ENCODE peak calls at places on chromosome 13, in five cellular contexts. U, P, T, O and C are unnamed samples.
A peak's percentile ranks its signal among the peaks of the same experiment; 100 is the strongest.

GRCh38 chr13:47437411-47437810 is 540.6 kb upstream of the HTR2A start:
- DNase-seq in T (peak; percentile 61), P (no peak), O (no peak), U (no peak), C (no peak)

GRCh38 chr13:108182652-108183051 is 32.7 kb downstream of the LIG4 start:
- DNase-seq in P (no peak), T (no peak), U (no peak), O (no peak), C (no peak)

GRCh38 chr13:24900507-24900906 is 136.5 kb downstream of the RNF17 start:
- DNase-seq in P (no peak), T (no peak), O (no peak), U (no peak), C (no peak)

GRCh38 chr13:40290758-40291157 is 375.7 kb downstream of the FOXO1 start:
- DNase-seq in O (no peak), U (no peak), T (no peak), P (no peak), C (no peak)

GRCh38 chr13:33285420-33286124 is at the start of gene STARD13:
- DNase-seq in T (peak; percentile 94), U (peak; percentile 93), O (no peak), P (peak; percentile 82), C (peak; percentile 32)

GRCh38 chr13:79404985-79405384 is 1.1 kb downstream of the RBM26 start:
- DNase-seq in P (no peak), T (no peak), U (no peak), O (no peak), C (peak; percentile 42)

GRCh38 chr13:64925727-64926126 is 2304.4 kb downstream of the PCDH9 start:
- DNase-seq in T (no peak), P (peak; percentile 58), U (no peak), O (no peak), C (no peak)

GRCh38 chr13:107964356-107964755 is 251.0 kb downstream of the LIG4 start:
- DNase-seq in T (no peak), O (no peak), U (no peak), P (no peak), C (no peak)

GRCh38 chr13:94710881-94711560 is 1.3 kb downstream of the SOX21 start:
- DNase-seq in T (no peak), P (peak; percentile 71), U (no peak), O (no peak), C (peak; percentile 66)

GRCh38 chr13:88979465-88980180 is 1308.5 kb downstream of the SLITRK5 start:
- DNase-seq in O (no peak), T (no peak), U (no peak), P (no peak), C (no peak)

GRCh38 chr13:70107125-70107497 is 515 bp upstream of the ATXN8OS start:
- DNase-seq in U (peak; percentile 4), T (no peak), P (no peak), O (no peak), C (no peak)

GRCh38 chr13:113121928-113122420 is 625 bp upstream of the F10 start:
- DNase-seq in U (no peak), T (no peak), P (no peak), O (no peak), C (no peak)

GRCh38 chr13:69565334-69565733 is 542.3 kb upstream of the ATXN8OS start:
- DNase-seq in O (no peak), U (no peak), T (no peak), P (no peak), C (peak; percentile 17)

GRCh38 chr13:20873348-20873747 is 29.2 kb downstream of the XPO4 start:
- DNase-seq in P (no peak), U (no peak), O (no peak), T (no peak), C (no peak)

GRCh38 chr13:30038884-30039283 is 188.5 kb upstream of the UBL3 start:
- DNase-seq in O (no peak), P (no peak), T (no peak), U (no peak), C (no peak)

GRCh38 chr13:113991191-113991669 is 17.4 kb upstream of the C13orf46 start:
- DNase-seq in T (no peak), O (no peak), U (peak; percentile 4), P (peak; percentile 11), C (no peak)

GRCh38 chr13:112532837-112533745 is 54.9 kb downstream of the TUBGCP3 start:
- DNase-seq in O (no peak), U (no peak), T (no peak), P (no peak), C (no peak)

GRCh38 chr13:33459702-33460101 is 174.1 kb upstream of the STARD13 start:
- DNase-seq in P (no peak), U (no peak), O (no peak), T (no peak), C (no peak)

GRCh38 chr13:107117327-107118012 is 549.5 kb upstream of the ARGLU1 start:
- DNase-seq in T (no peak), O (no peak), P (no peak), U (no peak), C (no peak)

GRCh38 chr13:41054212-41054877 is 7.0 kb upstream of the WBP4 start:
- DNase-seq in T (no peak), U (no peak), P (no peak), O (no peak), C (peak; percentile 41)

GRCh38 chr13:33932765-33933406 is 114.9 kb downstream of the RFC3 start:
- DNase-seq in P (no peak), T (no peak), O (no peak), U (no peak), C (no peak)

GRCh38 chr13:45016792-45017425 is 27.6 kb downstream of the GPALPP1 start:
- DNase-seq in O (no peak), T (no peak), P (no peak), U (no peak), C (no peak)

GRCh38 chr13:99399623-99399974 is 92.4 kb upstream of the GPR183 start:
- DNase-seq in O (no peak), T (no peak), U (no peak), P (no peak), C (no peak)

GRCh38 chr13:32903720-32904119 is 112.5 kb upstream of the KL start:
- DNase-seq in P (no peak), U (no peak), O (no peak), T (no peak), C (no peak)

GRCh38 chr13:74922963-74923362 is 559.0 kb downstream of the TBC1D4 start:
- DNase-seq in U (no peak), T (no peak), O (no peak), P (no peak), C (no peak)

GRCh38 chr13:32587014-32587773 is 942 bp downstream of the PDS5B start:
- DNase-seq in U (peak; percentile 85), O (peak; percentile 32), P (peak; percentile 92), T (no peak), C (peak; percentile 78)

GRCh38 chr13:97855570-97855970 is 97.9 kb upstream of the IPO5 start:
- DNase-seq in U (peak; percentile 42), T (peak; percentile 45), P (no peak), O (no peak), C (peak; percentile 46)

GRCh38 chr13:94609196-94609595 is 7.5 kb downstream of the GPR180 start:
- DNase-seq in P (no peak), O (no peak), U (no peak), T (no peak), C (no peak)

GRCh38 chr13:102555914-102556553 is 40.8 kb upstream of the TPP2 start:
- DNase-seq in T (no peak), O (no peak), P (no peak), U (no peak), C (peak; percentile 22)

GRCh38 chr13:28854657-28855056 is 34.5 kb downstream of the MTUS2 start:
- DNase-seq in P (no peak), O (no peak), T (no peak), U (no peak), C (no peak)

GRCh38 chr13:99416411-99417121 is 84.7 kb upstream of the TM9SF2 start:
- DNase-seq in O (no peak), U (no peak), P (peak; percentile 73), T (no peak), C (no peak)

GRCh38 chr13:102700088-102701031 is 5.5 kb upstream of the METTL21C start:
- DNase-seq in U (no peak), T (no peak), O (no peak), P (no peak), C (no peak)

GRCh38 chr13:90362718-90363117 is 984.8 kb upstream of the MIR17HG start:
- DNase-seq in T (no peak), O (no peak), U (no peak), P (no peak), C (no peak)

GRCh38 chr13:53340505-53341143 is 312.0 kb downstream of the OLFM4 start:
- DNase-seq in P (no peak), O (no peak), U (no peak), T (no peak), C (no peak)

GRCh38 chr13:93172109-93172508 is 54.5 kb upstream of the GPC6 start:
- DNase-seq in P (no peak), T (no peak), U (no peak), O (no peak), C (no peak)

GRCh38 chr13:18232298-18232993 is 949.2 kb downstream of the TUBA3C start:
- DNase-seq in U (no peak), P (no peak), T (no peak), O (no peak), C (no peak)

GRCh38 chr13:38763446-38764381 is 76.8 kb downstream of the FREM2 start:
- DNase-seq in O (no peak), U (peak; percentile 50), P (no peak), T (peak; percentile 0), C (peak; percentile 13)
- TF ChIP-seq CTCF in O (no peak), U (peak; percentile 79), P (no peak), T (peak; percentile 54), C (peak; percentile 36)

GRCh38 chr13:67197704-67198103 is 32.4 kb downstream of the PCDH9 start:
- DNase-seq in U (no peak), O (no peak), T (no peak), P (no peak), C (no peak)

GRCh38 chr13:67193979-67194378 is 36.2 kb downstream of the PCDH9 start:
- DNase-seq in U (no peak), T (no peak), O (no peak), P (no peak), C (no peak)

GRCh38 chr13:67186985-67187569 is 43.1 kb downstream of the PCDH9 start:
- DNase-seq in O (no peak), U (no peak), P (no peak), T (no peak), C (no peak)

GRCh38 chr13:67192751-67193150 is 37.4 kb downstream of the PCDH9 start:
- DNase-seq in P (no peak), U (no peak), T (no peak), O (no peak), C (no peak)
- TF ChIP-seq CTCF in P (no peak), U (no peak), T (no peak), O (no peak), C (no peak)

DNA sequence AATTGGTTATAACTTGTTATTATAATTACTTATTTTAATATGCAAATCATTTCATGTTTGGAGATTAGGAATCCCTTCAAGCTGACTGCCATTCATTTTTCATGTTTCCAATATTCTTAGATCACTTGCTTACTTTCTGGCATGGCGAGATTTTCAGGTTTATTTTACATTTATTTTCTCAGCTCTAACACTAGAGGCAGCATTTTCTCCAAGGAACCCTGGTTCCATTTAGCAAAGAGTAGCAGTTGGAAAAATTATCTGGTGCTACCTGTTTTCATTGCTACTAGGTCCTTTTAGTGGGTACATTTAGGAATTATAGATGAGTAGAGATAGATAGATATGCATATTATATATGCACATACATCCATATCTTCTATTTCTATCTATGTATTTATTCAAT is 90.9 kb upstream of the TRPC4 start:
- DNase-seq in O (no peak), T (no peak), P (no peak), U (no peak), C (no peak)
- TF ChIP-seq CTCF in O (no peak), T (peak; percentile 13), P (no peak), U (no peak), C (no peak)

GRCh38 chr13:38417727-38418126 is 68.1 kb downstream of the UFM1 start:
- DNase-seq in T (no peak), O (no peak), U (no peak), P (no peak), C (peak; percentile 17)
- TF ChIP-seq CTCF in T (peak; percentile 13), O (no peak), U (no peak), P (no peak), C (peak; percentile 45)